ENCODE peak calls at places on chromosomes 1 and 21, in seven cellular contexts. L is heart right ventricle, J is prostate gland, B is fibroblast of lung, G is IMR-90, N is cardiac muscle cell, S is dorsolateral prefrontal cortex. R is an unnamed sample.
A peak's percentile ranks its signal among the peaks of the same experiment; 100 is the strongest.

GRCh38 chr1:245363821-245364220 is 209.0 kb downstream of the KIF26B start:
- DNase-seq in G (peak; percentile 14), S (peak; percentile 34), N (peak; percentile 35), J (no peak), L (no peak), B (peak; percentile 20), R (no peak)

GRCh38 chr1:176515310-176515709 is 52.3 kb downstream of the PAPPA2 start:
- DNase-seq in J (no peak), G (peak; percentile 8), L (no peak), S (no peak), N (no peak), B (peak; percentile 81), R (peak; percentile 91)

GRCh38 chr1:912740-913301 is 10.9 kb upstream of the SAMD11 start:
- DNase-seq in N (no peak), G (no peak), L (no peak), J (no peak), S (no peak), B (peak; percentile 40), R (no peak)

GRCh38 chr1:154404984-154405761 is at the start of gene IL6R:
- DNase-seq in G (peak; percentile 93), S (peak; percentile 63), L (peak; percentile 91), J (peak; percentile 94), B (peak; percentile 91), N (peak; percentile 77), R (peak; percentile 66)

GRCh38 chr21:44962481-44962966 is 22.7 kb downstream of the SLX9 start:
- DNase-seq in N (peak; percentile 74), B (peak; percentile 100), L (peak; percentile 18), G (peak; percentile 100), J (no peak), S (no peak), R (peak; percentile 86)

GRCh38 chr1:78833491-78833890 is 173.0 kb downstream of the ADGRL4 start:
- DNase-seq in B (peak; percentile 90), G (peak; percentile 78), L (no peak), J (no peak), N (no peak), S (no peak), R (peak; percentile 70)

GRCh38 chr21:44548922-44549321 is 2.4 kb downstream of the KRTAP10-2 start:
- DNase-seq in S (no peak), G (no peak), B (peak; percentile 9), L (no peak), N (peak; percentile 66), J (no peak), R (no peak)

GRCh38 chr1:202155478-202156021 is 4.9 kb downstream of the PTPN7 start:
- DNase-seq in G (peak; percentile 8), S (no peak), J (no peak), L (no peak), B (peak; percentile 11), N (no peak), R (no peak)

GRCh38 chr21:42109873-42110525 is 38.9 kb downstream of the UMODL1 start:
- DNase-seq in N (no peak), S (no peak), B (no peak), J (no peak), L (no peak), G (no peak), R (no peak)

GRCh38 chr21:17726047-17726446 is 93.1 kb downstream of the C21orf91 start:
- DNase-seq in J (no peak), G (peak; percentile 7), S (no peak), L (no peak), B (no peak), N (no peak), R (no peak)

GRCh38 chr1:151720974-151721787 is at the start of gene RIIAD1:
- DNase-seq in N (peak; percentile 63), S (no peak), J (no peak), L (peak; percentile 51), G (no peak), B (peak; percentile 10), R (no peak)

GRCh38 chr1:175016073-175016722 is 7.0 kb downstream of the MRPS14 start:
- DNase-seq in J (no peak), S (no peak), G (peak; percentile 88), N (no peak), L (no peak), B (peak; percentile 70), R (no peak)

GRCh38 chr1:242524571-242525359 is at the start of gene PLD5:
- DNase-seq in S (no peak), G (no peak), J (peak; percentile 6), B (no peak), N (peak; percentile 52), L (no peak), R (no peak)

GRCh38 chr21:34027727-34028461 is 45.5 kb upstream of the MRPS6 start:
- DNase-seq in G (no peak), L (no peak), N (no peak), J (no peak), B (peak; percentile 76), S (no peak), R (no peak)

GRCh38 chr21:45831991-45832740 is 149.4 kb upstream of the COL6A1 start:
- DNase-seq in B (peak; percentile 28), J (no peak), S (no peak), G (peak; percentile 71), N (no peak), L (no peak), R (no peak)

GRCh38 chr1:229655781-229656180 is 29.7 kb downstream of the URB2 start:
- DNase-seq in J (no peak), N (no peak), L (no peak), G (no peak), B (no peak), S (no peak), R (no peak)

GRCh38 chr1:59434336-59434735 is 137.4 kb downstream of the FGGY start:
- DNase-seq in S (no peak), J (no peak), N (peak; percentile 67), G (no peak), L (no peak), B (peak; percentile 52), R (no peak)

GRCh38 chr1:6191968-6192367 is 7.4 kb downstream of the RPL22 start:
- DNase-seq in B (no peak), N (no peak), L (no peak), G (no peak), J (no peak), S (no peak), R (no peak)

GRCh38 chr1:108750476-108751191 is 4.2 kb downstream of the STXBP3 start:
- DNase-seq in N (no peak), J (no peak), G (no peak), S (no peak), L (no peak), B (peak; percentile 39), R (no peak)

GRCh38 chr1:23763040-23763577 is 15.1 kb upstream of the PITHD1 start:
- DNase-seq in N (no peak), G (no peak), J (no peak), B (no peak), L (no peak), S (no peak), R (no peak)

GRCh38 chr1:9280015-9280860 is 12.5 kb upstream of the SPSB1 start:
- DNase-seq in N (no peak), J (no peak), S (no peak), G (peak; percentile 93), B (peak; percentile 95), L (no peak), R (peak; percentile 68)

GRCh38 chr1:197773856-197774255 is 1.4 kb downstream of the DENND1B start:
- DNase-seq in B (no peak), N (no peak), J (no peak), G (no peak), S (no peak), L (no peak), R (no peak)

GRCh38 chr21:46060596-46061061 is 37.3 kb upstream of the COL6A2 start:
- DNase-seq in N (no peak), L (peak; percentile 70), S (peak; percentile 21), G (peak; percentile 100), B (peak; percentile 100), J (no peak), R (no peak)

GRCh38 chr1:212683357-212683722 is 16.3 kb downstream of the BATF3 start:
- DNase-seq in J (no peak), N (no peak), B (no peak), G (no peak), S (no peak), L (no peak), R (no peak)

GRCh38 chr1:181517181-181517875 is 34.0 kb downstream of the CACNA1E start:
- DNase-seq in G (no peak), J (no peak), L (no peak), N (no peak), S (no peak), B (no peak), R (no peak)

GRCh38 chr1:27591622-27592021 is 12.3 kb downstream of the AHDC1 start:
- DNase-seq in G (peak; percentile 38), J (no peak), B (peak; percentile 58), N (no peak), S (no peak), L (no peak), R (no peak)

GRCh38 chr1:201222125-201222524 is 31.5 kb downstream of the IGFN1 start:
- DNase-seq in S (no peak), J (no peak), B (no peak), N (no peak), G (no peak), L (no peak), R (no peak)

GRCh38 chr1:95084317-95085176 is 11.8 kb upstream of the ALG14 start:
- DNase-seq in B (peak; percentile 17), N (peak; percentile 45), J (no peak), G (peak; percentile 21), S (no peak), L (no peak), R (no peak)

GRCh38 chr1:7224081-7224534 is 438.9 kb downstream of the CAMTA1 start:
- DNase-seq in L (no peak), S (no peak), J (no peak), B (no peak), G (no peak), N (no peak), R (no peak)

GRCh38 chr1:39275836-39276507 is 71.5 kb downstream of the MACF1 start:
- DNase-seq in N (no peak), J (no peak), S (no peak), G (no peak), L (no peak), B (peak; percentile 26), R (peak; percentile 94)
- H3K27ac ChIP-seq in N (no peak overlapping the region), J (no peak overlapping the region), S (no peak overlapping the region), G (no peak overlapping the region), L (no peak overlapping the region), B (no peak overlapping the region), R (peak overlapping the region; percentile 96)

GRCh38 chr1:156860639-156861423 is at the start of gene NTRK1:
- DNase-seq in S (no peak), L (peak; percentile 47), G (no peak), N (peak; percentile 55), J (no peak), B (peak; percentile 30), R (no peak)
- H3K27me3 ChIP-seq in S (peaks cover 54% of the 10 kb centered on the region), L (peaks cover 85% of the 10 kb centered on the region), G (peaks cover 95% of the 10 kb centered on the region), N (peaks cover 51% of the 10 kb centered on the region), J (peaks cover 14% of the 10 kb centered on the region), B (peaks cover 72% of the 10 kb centered on the region), R (peaks cover 85% of the 10 kb centered on the region)

GRCh38 chr21:16578912-16579311 is 849.1 kb downstream of the USP25 start:
- DNase-seq in L (no peak), S (no peak), G (no peak), B (peak; percentile 59), N (peak; percentile 14), J (no peak), R (no peak)
- H3K27ac ChIP-seq in L (no peak overlapping the region), S (peak overlapping the region; percentile 85), G (no peak overlapping the region), B (no peak overlapping the region), N (peak overlapping the region; percentile 29), J (no peak overlapping the region), R (no peak overlapping the region)

DNA sequence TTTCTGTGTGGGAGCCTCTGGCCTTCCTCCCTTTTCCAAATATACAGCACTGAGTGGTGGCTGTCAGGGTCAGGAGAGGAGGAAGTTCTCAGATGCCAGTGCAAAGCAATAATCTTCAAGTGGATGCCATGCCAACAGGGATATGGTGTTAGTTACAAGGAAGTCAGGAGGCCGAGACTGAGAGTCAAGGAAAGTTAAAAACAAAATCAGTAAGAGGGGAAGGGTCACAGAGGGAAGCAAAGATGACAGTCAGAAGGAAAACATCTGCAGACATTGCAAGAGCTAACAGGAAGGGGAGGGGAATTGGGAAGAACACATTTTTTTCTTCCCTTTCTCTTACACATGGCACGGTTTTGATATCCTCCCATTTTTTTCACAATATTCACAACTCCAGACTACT is 691.4 kb downstream of the ADGRL2 start:
- DNase-seq in S (no peak), B (no peak), G (no peak), N (peak; percentile 17), L (no peak), J (no peak), R (no peak)
- H3K27me3 ChIP-seq in S (no peaks in the 10 kb centered on the region), B (no peaks in the 10 kb centered on the region), G (no peaks in the 10 kb centered on the region), N (no peaks in the 10 kb centered on the region), L (no peaks in the 10 kb centered on the region), J (no peaks in the 10 kb centered on the region), R (no peaks in the 10 kb centered on the region)